ENCODE peak calls at places on chromosomes 13 and 19, in eight cellular contexts. I is memory B cell; C is NK-92 treated with Interleukin-12 subunit alpha and Interleukin-12 subunit beta, amount 100 ng/mL, for 24 hours; W is NCI-H345; N is NCI-H1092 treated with DMSO at 0.1 percent for 48 hours; U is breast epithelium; S is SHP77; H is AG09319. Q is an unnamed sample.

GRCh38 chr19:44345969-44346368 is 10.5 kb downstream of the ZNF112 start:
- DNase-seq in H (no peak), W (no peak), N (peak; percentile 78), U (no peak), C (no peak), I (no peak), S (no peak), Q (no peak)

GRCh38 chr19:7288977-7289376 is 5.2 kb downstream of the INSR start:
- DNase-seq in N (no peak), H (no peak), C (no peak), U (no peak), W (no peak), I (no peak), S (no peak), Q (no peak)

GRCh38 chr19:35040474-35040825 is 1.1 kb upstream of the HPN start:
- DNase-seq in U (no peak), H (no peak), I (no peak), N (no peak), W (no peak), C (no peak), S (no peak), Q (no peak)

GRCh38 chr19:29678484-29679106 is 13.3 kb downstream of the PLEKHF1 start:
- DNase-seq in C (no peak), I (no peak), N (no peak), H (no peak), S (no peak), W (no peak), U (no peak), Q (peak; percentile 96)

GRCh38 chr13:33388254-33388998 is 102.9 kb upstream of the STARD13 start:
- DNase-seq in U (no peak), N (no peak), H (no peak), I (no peak), C (no peak), S (no peak), W (no peak), Q (no peak)

GRCh38 chr13:33483471-33483870 is 197.9 kb upstream of the STARD13 start:
- DNase-seq in W (no peak), N (no peak), I (no peak), C (no peak), S (no peak), H (no peak), U (no peak), Q (no peak)

GRCh38 chr13:41463823-41464602 is 6.7 kb downstream of the RGCC start:
- DNase-seq in I (no peak), C (no peak), N (no peak), S (no peak), U (no peak), W (no peak), H (no peak), Q (no peak)

GRCh38 chr13:109869312-109870237 is 83.2 kb upstream of the IRS2 start:
- DNase-seq in W (peak; percentile 97), S (peak; percentile 99), H (peak; percentile 31), C (no peak), I (no peak), U (peak; percentile 84), N (peak; percentile 98), Q (peak; percentile 80)

GRCh38 chr13:110314516-110315245 is 7.6 kb downstream of the COL4A2 start:
- DNase-seq in I (no peak), N (no peak), H (no peak), W (no peak), C (no peak), U (no peak), S (no peak), Q (no peak)

GRCh38 chr13:39875111-39875510 is 219.6 kb downstream of the COG6 start:
- DNase-seq in C (no peak), I (no peak), W (no peak), H (no peak), U (no peak), N (no peak), S (no peak), Q (no peak)

GRCh38 chr19:44644391-44645016 is 794 bp downstream of the PVR start:
- DNase-seq in U (no peak), W (peak; percentile 13), H (no peak), N (peak; percentile 18), S (peak; percentile 35), C (no peak), I (no peak), Q (peak; percentile 9)

GRCh38 chr13:113774177-113775107 is 15.4 kb downstream of the TMEM255B start:
- DNase-seq in I (no peak), N (peak; percentile 7), H (no peak), C (no peak), S (no peak), U (no peak), W (no peak), Q (no peak)

GRCh38 chr19:35641515-35642151 is at the start of gene ETV2:
- DNase-seq in I (no peak), N (no peak), U (no peak), S (no peak), H (no peak), W (no peak), C (no peak), Q (no peak)

GRCh38 chr13:107715496-107715895 is 499.8 kb downstream of the LIG4 start:
- DNase-seq in U (no peak), S (no peak), W (peak; percentile 35), H (no peak), C (no peak), I (no peak), N (no peak), Q (no peak)

GRCh38 chr19:44694184-44694579 is 4.8 kb upstream of the CEACAM16 start:
- DNase-seq in C (no peak), N (no peak), I (no peak), W (no peak), H (no peak), U (no peak), S (peak; percentile 20), Q (no peak)

GRCh38 chr13:109708014-109708617 is 78.3 kb downstream of the IRS2 start:
- DNase-seq in H (no peak), U (no peak), C (peak; percentile 46), I (no peak), S (no peak), N (no peak), W (no peak), Q (no peak)

Q was measured in gastrocnemius medialis.